ENCODE peak calls at places on chromosome 2, in eight cellular contexts. H is LNCaP clone FGC, O is NCI-H1694 treated with DMSO at 0.1 percent for 48 hours, T is nephron progenitor cell, V is BJ, K is upper lobe of right lung, N is mesendoderm, J is BE2C. C is an unnamed sample.

GRCh38 chr2:79087785-79088364 is at the start of gene REG1B:
- DNase-seq in H (no peak), O (no peak), T (no peak), V (no peak), K (no peak), N (no peak), J (no peak), C (no peak)

GRCh38 chr2:235009081-235009480 is 57.3 kb downstream of the SH3BP4 start:
- DNase-seq in H (no peak), O (no peak), T (no peak), V (no peak), K (no peak), N (no peak), J (no peak), C (no peak)

GRCh38 chr2:11615209-11615608 is 54.8 kb downstream of the NTSR2 start:
- DNase-seq in H (no peak), O (no peak), T (no peak), V (no peak), K (no peak), N (no peak), J (no peak), C (no peak)

GRCh38 chr2:129375587-129375986 is 603.9 kb upstream of the RAB6C start:
- DNase-seq in H (no peak), O (no peak), T (no peak), V (no peak), K (no peak), N (no peak), J (no peak), C (no peak)

GRCh38 chr2:57450170-57450569 is 596.4 kb upstream of the VRK2 start:
- DNase-seq in H (no peak), O (no peak), T (no peak), V (no peak), K (no peak), N (peak; percentile 65), J (no peak), C (no peak)

GRCh38 chr2:105258835-105259350 is 17.4 kb downstream of the GPR45 start:
- DNase-seq in H (no peak), O (no peak), T (no peak), V (no peak), K (no peak), N (no peak), J (no peak), C (no peak)

GRCh38 chr2:217653240-217653639 is 349.6 kb downstream of the TNS1 start:
- DNase-seq in H (peak; percentile 50), O (no peak), T (no peak), V (peak; percentile 95), K (peak; percentile 67), N (no peak), J (no peak), C (peak; percentile 72)

GRCh38 chr2:22944141-22944540 is 440.8 kb upstream of the KLHL29 start:
- DNase-seq in H (no peak), O (no peak), T (no peak), V (no peak), K (no peak), N (no peak), J (peak; percentile 24), C (no peak)

GRCh38 chr2:15041429-15041837 is 408.9 kb downstream of the LRATD1 start:
- DNase-seq in H (no peak), O (peak; percentile 81), T (no peak), V (no peak), K (no peak), N (no peak), J (no peak), C (no peak)

GRCh38 chr2:20421988-20422678 is 24.7 kb upstream of the RHOB start:
- DNase-seq in H (no peak), O (no peak), T (no peak), V (peak; percentile 80), K (peak; percentile 96), N (no peak), J (no peak), C (peak; percentile 88)

GRCh38 chr2:62209427-62209991 is 13.6 kb downstream of the B3GNT2 start:
- DNase-seq in H (no peak), O (no peak), T (no peak), V (no peak), K (no peak), N (no peak), J (no peak), C (no peak)

GRCh38 chr2:227155395-227155794 is 8.6 kb downstream of the COL4A4 start:
- DNase-seq in H (no peak), O (no peak), T (no peak), V (no peak), K (no peak), N (no peak), J (no peak), C (no peak)

GRCh38 chr2:217837530-217837929 is 165.3 kb downstream of the TNS1 start:
- DNase-seq in H (no peak), O (no peak), T (no peak), V (no peak), K (no peak), N (no peak), J (no peak), C (no peak)

GRCh38 chr2:120291464-120292311 is 39.0 kb downstream of the RALB start:
- DNase-seq in H (peak; percentile 97), O (no peak), T (no peak), V (no peak), K (no peak), N (peak; percentile 57), J (no peak), C (no peak)

GRCh38 chr2:102185347-102185746 is 1.5 kb upstream of the IL1RL2 start:
- DNase-seq in H (no peak), O (no peak), T (no peak), V (no peak), K (no peak), N (no peak), J (no peak), C (peak; percentile 40)

GRCh38 chr2:159855153-159856140 is 57.4 kb upstream of the CD302 start:
- DNase-seq in H (no peak), O (no peak), T (no peak), V (no peak), K (no peak), N (no peak), J (no peak), C (no peak)

GRCh38 chr2:10080536-10081304 is 509 bp upstream of the CYS1 start:
- DNase-seq in H (no peak), O (no peak), T (peak; percentile 51), V (no peak), K (no peak), N (no peak), J (no peak), C (no peak)

GRCh38 chr2:219306047-219306446 is 3.2 kb downstream of the PTPRN start:
- DNase-seq in H (no peak), O (no peak), T (no peak), V (no peak), K (no peak), N (no peak), J (no peak), C (no peak)